ENCODE peak calls at places on chromosomes 2 and 18, in six cellular contexts. X, L, M, D, U and B are unnamed samples.

GRCh38 chr2:187215576-187216240 is 232.3 kb downstream of the CALCRL start:
- DNase-seq in X (no peak), L (no peak), M (no peak), D (no peak), U (no peak), B (no peak)

GRCh38 chr2:85485815-85486214 is 53.2 kb upstream of the MAT2A start:
- DNase-seq in X (no peak), L (no peak), M (no peak), D (no peak), U (no peak), B (no peak)

GRCh38 chr2:239548965-239549595 is 148.3 kb upstream of the HDAC4 start:
- DNase-seq in X (no peak), L (no peak), M (no peak), D (no peak), U (no peak), B (no peak)

GRCh38 chr18:48927286-48928080 is 23.3 kb downstream of the SMAD7 start:
- DNase-seq in X (no peak), L (no peak), M (no peak), D (no peak), U (no peak), B (no peak)

GRCh38 chr18:42011053-42011452 is 56.0 kb downstream of the PIK3C3 start:
- DNase-seq in X (no peak), L (no peak), M (no peak), D (no peak), U (no peak), B (no peak)

GRCh38 chr2:157784169-157784822 is 91.8 kb downstream of the ACVR1 start:
- DNase-seq in X (peak), L (no peak), M (peak), D (no peak), U (peak), B (peak)

GRCh38 chr2:42550870-42551269 is 17.6 kb upstream of the MTA3 start:
- DNase-seq in X (no peak), L (no peak), M (no peak), D (no peak), U (no peak), B (no peak)

GRCh38 chr2:8541223-8541622 is 140.6 kb upstream of the ID2 start:
- DNase-seq in X (no peak), L (no peak), M (no peak), D (no peak), U (no peak), B (no peak)

GRCh38 chr2:78351208-78351607 is 674.3 kb upstream of the REG3G start:
- DNase-seq in X (no peak), L (no peak), M (no peak), D (no peak), U (no peak), B (no peak)

GRCh38 chr2:234863043-234863934 is 88.5 kb upstream of the SH3BP4 start:
- DNase-seq in X (no peak), L (no peak), M (peak), D (no peak), U (peak), B (no peak)

GRCh38 chr2:210315015-210315807 is at the start of gene MYL1:
- DNase-seq in X (no peak), L (no peak), M (no peak), D (no peak), U (no peak), B (no peak)

GRCh38 chr2:35741556-35741955 is 614.0 kb upstream of the CRIM1 start:
- DNase-seq in X (no peak), L (no peak), M (peak), D (no peak), U (no peak), B (no peak)

GRCh38 chr2:105515581-105516415 is 116.9 kb upstream of the FHL2 start:
- DNase-seq in X (no peak), L (no peak), M (no peak), D (no peak), U (no peak), B (no peak)

GRCh38 chr18:45993441-45993840 is 26.3 kb upstream of the EPG5 start:
- DNase-seq in X (no peak), L (no peak), M (peak), D (no peak), U (peak), B (no peak)

GRCh38 chr2:162401871-162402270 is 57.9 kb downstream of the GCA start:
- DNase-seq in X (no peak), L (no peak), M (no peak), D (no peak), U (no peak), B (no peak)

GRCh38 chr2:238972146-238972445 is 124.2 kb downstream of the TWIST2 start:
- DNase-seq in X (no peak), L (no peak), M (no peak), D (no peak), U (no peak), B (no peak)

GRCh38 chr2:171272039-171272438 is 111.3 kb upstream of the TLK1 start:
- DNase-seq in X (no peak), L (no peak), M (peak), D (no peak), U (peak), B (no peak)

GRCh38 chr2:45278345-45279078 is 269.3 kb upstream of the SIX2 start:
- DNase-seq in X (no peak), L (no peak), M (no peak), D (no peak), U (no peak), B (no peak)

GRCh38 chr2:214497489-214497888 is 86.6 kb downstream of the VWC2L start:
- DNase-seq in X (no peak), L (no peak), M (no peak), D (no peak), U (no peak), B (no peak)